ENCODE peak calls at places on chromosome 1, in five cellular contexts. W, Q, O, N and D are unnamed samples.

GRCh38 chr1:206685749-206686485 is 1.2 kb downstream of the MAPKAPK2 start:
- DNase-seq in W (peak; percentile 29), Q (peak; percentile 84), O (peak; percentile 83), N (peak; percentile 23), D (no peak)

GRCh38 chr1:107787299-107787698 is 177.7 kb downstream of the VAV3 start:
- DNase-seq in W (no peak), Q (no peak), O (no peak), N (no peak), D (no peak)

GRCh38 chr1:20290624-20291597 is at the start of gene VWA5B1:
- DNase-seq in W (peak; percentile 36), Q (no peak), O (no peak), N (no peak), D (no peak)

GRCh38 chr1:198686069-198686728 is 47.4 kb downstream of the PTPRC start:
- DNase-seq in W (no peak), Q (no peak), O (no peak), N (no peak), D (no peak)

GRCh38 chr1:21937372-21938121 is 437 bp upstream of the HSPG2 start:
- DNase-seq in W (peak; percentile 78), Q (peak; percentile 91), O (peak; percentile 92), N (no peak), D (no peak)

GRCh38 chr1:206880310-206880709 is 14.9 kb downstream of the IL20 start:
- DNase-seq in W (no peak), Q (no peak), O (no peak), N (no peak), D (no peak)

GRCh38 chr1:198122693-198123092 is 34.1 kb upstream of the NEK7 start:
- DNase-seq in W (no peak), Q (no peak), O (no peak), N (no peak), D (no peak)

GRCh38 chr1:175845371-175845770 is 102.0 kb upstream of the TNR start:
- DNase-seq in W (no peak), Q (no peak), O (no peak), N (no peak), D (no peak)

GRCh38 chr1:150513275-150513885 is 2.2 kb upstream of the FALEC start:
- DNase-seq in W (no peak), Q (peak; percentile 19), O (no peak), N (no peak), D (no peak)

GRCh38 chr1:110948038-110948810 is 15.5 kb downstream of the LRIF1 start:
- DNase-seq in W (no peak), Q (no peak), O (no peak), N (no peak), D (no peak)

GRCh38 chr1:169739980-169740379 is 6.1 kb upstream of the SELE start:
- DNase-seq in W (no peak), Q (no peak), O (no peak), N (no peak), D (no peak)

GRCh38 chr1:204471687-204472086 is 22.9 kb downstream of the PIK3C2B start:
- DNase-seq in W (no peak), Q (no peak), O (no peak), N (no peak), D (no peak)

GRCh38 chr1:157932082-157932481 is 61.4 kb upstream of the KIRREL1 start:
- DNase-seq in W (no peak), Q (no peak), O (no peak), N (no peak), D (no peak)

GRCh38 chr1:18794066-18794465 is 65.4 kb downstream of the TAS1R2 start:
- DNase-seq in W (no peak), Q (no peak), O (no peak), N (no peak), D (no peak)

GRCh38 chr1:59007820-59008598 is 224.2 kb upstream of the JUN start:
- DNase-seq in W (no peak), Q (no peak), O (no peak), N (no peak), D (no peak)

GRCh38 chr1:39098569-39099250 is 72.6 kb downstream of the NDUFS5 start:
- DNase-seq in W (peak; percentile 57), Q (peak; percentile 73), O (peak; percentile 71), N (peak; percentile 49), D (no peak)

GRCh38 chr1:6476483-6476882 is 10.5 kb upstream of the TNFRSF25 start:
- DNase-seq in W (no peak), Q (no peak), O (no peak), N (no peak), D (no peak)

GRCh38 chr1:226082959-226083302 is 20.4 kb downstream of the H3-3A start:
- DNase-seq in W (peak; percentile 57), Q (peak; percentile 81), O (peak; percentile 86), N (no peak), D (peak; percentile 47)

GRCh38 chr1:168991667-168992475 is 114.6 kb upstream of the ATP1B1 start:
- DNase-seq in W (no peak), Q (no peak), O (no peak), N (no peak), D (no peak)

GRCh38 chr1:157203166-157203565 is 65.0 kb upstream of the ETV3 start:
- DNase-seq in W (no peak), Q (no peak), O (no peak), N (no peak), D (no peak)

GRCh38 chr1:178093958-178094751 is at the start of gene RASAL2:
- DNase-seq in W (peak; percentile 65), Q (peak; percentile 87), O (peak; percentile 87), N (peak; percentile 9), D (no peak)

DNA sequence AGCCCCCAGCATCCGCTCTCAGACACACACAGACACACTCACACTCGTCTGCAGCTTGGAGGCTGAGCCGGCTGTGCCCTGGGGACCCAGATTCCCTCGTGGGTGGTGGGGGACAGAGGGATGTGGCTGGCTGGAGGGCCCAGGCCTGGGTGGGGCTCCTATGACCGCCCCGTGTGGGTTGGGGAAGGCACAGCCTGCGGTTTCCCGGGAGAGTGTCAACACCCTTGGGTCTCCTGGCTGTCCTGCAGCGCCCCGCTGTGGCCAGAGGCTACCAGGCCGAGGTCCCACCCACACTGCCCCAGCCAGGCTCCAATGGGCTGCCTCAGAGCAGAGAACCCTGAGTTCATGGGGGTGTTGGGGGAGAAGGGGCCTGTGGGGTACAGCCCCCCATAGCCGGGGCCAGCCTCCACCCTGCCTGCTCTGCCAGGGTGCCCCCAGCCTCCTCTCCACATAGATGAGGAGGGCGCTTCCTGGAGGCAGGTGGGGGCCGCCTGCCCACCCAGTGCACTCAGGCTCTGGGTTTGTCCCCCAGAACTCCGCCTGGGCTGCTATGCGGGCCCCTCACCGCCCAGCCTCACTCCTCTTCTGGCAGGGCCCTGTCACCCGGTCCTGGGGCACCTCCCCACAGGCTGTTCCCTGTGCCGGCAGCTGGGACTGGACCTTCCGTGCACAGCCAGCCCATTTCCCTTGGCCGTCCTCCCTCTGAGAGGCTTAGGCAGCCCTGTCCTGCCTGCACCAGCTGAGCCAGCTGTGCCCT is at the start of gene TTC34:
- DNase-seq in W (no peak), Q (peak; percentile 62), O (peak; percentile 72), N (no peak), D (no peak)
- TF ChIP-seq CTCF in W (no peak), Q (no peak), O (peak; percentile 29), N (peak; percentile 13), D (no peak)

GRCh38 chr1:217590598-217590997 is 40.3 kb downstream of the GPATCH2 start:
- DNase-seq in W (no peak), Q (no peak), O (no peak), N (no peak), D (no peak)
- TF ChIP-seq CTCF in W (no peak), Q (no peak), O (no peak), N (no peak), D (no peak)

GRCh38 chr1:12620142-12620865 is 2.3 kb upstream of the DHRS3 start:
- DNase-seq in W (no peak), Q (no peak), O (no peak), N (no peak), D (no peak)

GRCh38 chr1:12619396-12620141 is 1.6 kb upstream of the DHRS3 start:
- DNase-seq in W (peak; percentile 85), Q (peak; percentile 91), O (peak; percentile 90), N (peak; percentile 58), D (peak; percentile 71)

GRCh38 chr1:12617901-12618660 is at the start of gene DHRS3:
- DNase-seq in W (peak; percentile 62), Q (peak; percentile 90), O (peak; percentile 92), N (peak; percentile 50), D (no peak)

GRCh38 chr1:12617511-12617900 is 504 bp downstream of the DHRS3 start:
- DNase-seq in W (no peak), Q (peak; percentile 55), O (no peak), N (no peak), D (no peak)

GRCh38 chr1:12618661-12619395 is 818 bp upstream of the DHRS3 start:
- DNase-seq in W (no peak), Q (peak; percentile 87), O (peak; percentile 85), N (peak; percentile 58), D (no peak)
- TF ChIP-seq CTCF in W (no peak), Q (no peak), O (no peak), N (no peak), D (no peak)

GRCh38 chr1:2374260-2375155 is 16.8 kb downstream of the MORN1 start:
- DNase-seq in W (no peak), Q (peak; percentile 26), O (peak; percentile 46), N (no peak), D (no peak)

GRCh38 chr1:2372551-2373490 is 18.5 kb downstream of the MORN1 start:
- DNase-seq in W (no peak), Q (peak; percentile 26), O (peak; percentile 53), N (no peak), D (no peak)

GRCh38 chr1:2375246-2375922 is 16.0 kb downstream of the MORN1 start:
- DNase-seq in W (no peak), Q (peak; percentile 28), O (peak; percentile 60), N (no peak), D (no peak)

GRCh38 chr1:2375923-2376260 is 15.5 kb downstream of the MORN1 start:
- DNase-seq in W (no peak), Q (no peak), O (no peak), N (no peak), D (no peak)

DNA sequence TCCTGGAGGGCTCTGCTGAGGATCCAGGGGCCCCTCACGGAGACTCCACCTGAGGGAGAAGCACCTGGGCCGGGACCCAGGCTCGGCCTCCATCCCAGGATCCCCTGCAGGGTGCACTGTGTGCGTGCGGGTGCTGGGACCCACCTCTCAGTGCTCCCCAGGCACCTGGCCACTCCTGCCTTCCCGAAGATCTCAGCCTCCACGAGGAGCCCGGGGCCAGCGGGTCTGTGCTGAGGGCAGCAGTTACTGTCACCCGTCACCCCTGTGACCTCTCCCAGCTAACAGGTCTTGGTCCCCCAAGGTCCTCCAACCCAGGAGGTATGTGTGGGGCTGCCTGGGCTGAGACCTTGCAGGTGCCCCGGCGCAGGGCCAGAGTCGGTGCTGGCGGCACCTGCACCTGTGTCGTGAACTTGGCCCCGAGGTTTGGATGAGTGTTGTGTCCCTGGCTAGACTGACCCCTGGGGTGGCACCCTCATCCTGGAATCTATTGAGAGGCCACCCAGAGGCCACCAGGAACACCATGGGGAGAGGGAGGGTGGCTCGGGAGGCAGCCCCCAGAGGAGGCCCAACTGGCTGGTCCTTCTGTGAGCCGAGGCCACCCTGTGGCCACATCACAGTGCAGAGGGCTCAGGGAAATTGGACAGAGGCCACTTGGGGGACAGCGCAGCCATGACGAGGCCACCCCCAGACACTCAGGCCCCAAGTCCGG is 17.6 kb downstream of the MORN1 start:
- DNase-seq in W (no peak), Q (peak; percentile 28), O (peak; percentile 60), N (no peak), D (no peak)
- TF ChIP-seq CTCF in W (no peak), Q (no peak), O (no peak), N (no peak), D (no peak)

DNA sequence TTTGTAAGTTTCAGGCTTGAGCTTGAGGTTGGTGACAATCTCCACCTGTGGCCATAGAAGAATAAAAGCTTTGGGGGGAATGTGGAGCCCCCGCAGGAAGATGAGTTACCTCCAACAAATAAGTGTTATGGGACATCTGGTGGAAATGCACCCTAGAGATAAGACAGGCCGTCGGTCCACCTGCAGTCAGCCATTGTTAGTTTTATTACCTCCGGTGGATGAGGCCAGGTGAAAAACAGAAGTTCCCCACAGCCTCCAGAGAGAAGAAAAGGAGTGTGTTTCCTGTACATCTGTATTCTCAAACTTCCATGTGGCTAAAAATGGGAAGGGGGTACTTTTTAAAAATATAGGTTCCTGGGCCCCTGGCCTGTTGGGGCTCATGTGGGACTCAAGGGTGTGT is 137.4 kb downstream of the KAZN start:
- DNase-seq in W (no peak), Q (no peak), O (no peak), N (no peak), D (no peak)
- TF ChIP-seq CTCF in W (no peak), Q (no peak), O (no peak), N (no peak), D (no peak)